ENCODE peak calls at places on chromosomes 2 and 18, in five cellular contexts. W is heart right ventricle, N is OCI-LY7, P is heart left ventricle, A is fibroblast of mammary gland. G is an unnamed sample.

GRCh38 chr2:239943991-239944441 is 81.1 kb downstream of the NDUFA10 start:
- DNase-seq in W (no peak), P (peak; percentile 30), A (no peak), N (no peak), G (no peak)

GRCh38 chr2:1591978-1592907 is 152.1 kb downstream of the PXDN start:
- DNase-seq in W (peak; percentile 76), P (peak; percentile 86), N (peak; percentile 13), A (peak; percentile 83), G (peak; percentile 97)

GRCh38 chr18:25544872-25545271 is 192.9 kb upstream of the ZNF521 start:
- DNase-seq in N (no peak), P (no peak), W (no peak), A (no peak), G (no peak)

GRCh38 chr2:95296036-95296435 is 1.1 kb upstream of the KCNIP3 start:
- DNase-seq in N (no peak), A (no peak), W (no peak), P (no peak), G (no peak)

GRCh38 chr2:205698556-205699282 is 16.4 kb downstream of the NRP2 start:
- DNase-seq in W (no peak), N (no peak), A (peak; percentile 72), P (no peak), G (peak; percentile 29)

GRCh38 chr2:231716641-231717280 is 8.4 kb downstream of the PTMA start:
- DNase-seq in A (peak; percentile 24), W (no peak), N (peak; percentile 20), P (no peak), G (peak; percentile 47)

GRCh38 chr2:235618039-235618438 is 124.2 kb downstream of the AGAP1 start:
- DNase-seq in W (no peak), A (peak; percentile 71), P (no peak), N (no peak), G (peak; percentile 69)

GRCh38 chr18:38956068-38956467 is 1390.5 kb upstream of the CELF4 start:
- DNase-seq in P (no peak), N (no peak), W (no peak), A (no peak), G (no peak)

GRCh38 chr2:8489751-8490150 is 192.1 kb upstream of the ID2 start:
- DNase-seq in A (no peak), N (no peak), W (no peak), P (no peak), G (no peak)

GRCh38 chr2:85802337-85803103 is 48.7 kb downstream of the ATOH8 start:
- DNase-seq in N (no peak), A (peak; percentile 30), P (no peak), W (no peak), G (no peak)

GRCh38 chr18:44826418-44827259 is 146.0 kb downstream of the SETBP1 start:
- DNase-seq in N (no peak), A (peak; percentile 96), W (no peak), P (no peak), G (peak; percentile 97)

GRCh38 chr18:3720818-3721545 is 271.0 kb downstream of the TGIF1 start:
- DNase-seq in W (no peak), N (peak; percentile 40), A (no peak), P (no peak), G (no peak)

GRCh38 chr2:156818944-156819343 is 382.8 kb downstream of the GPD2 start:
- DNase-seq in A (peak; percentile 84), N (no peak), P (no peak), W (no peak), G (peak; percentile 83)

GRCh38 chr2:178924817-178925216 is 117.6 kb upstream of the TTN start:
- DNase-seq in W (no peak), N (no peak), A (no peak), P (no peak), G (no peak)

DNA sequence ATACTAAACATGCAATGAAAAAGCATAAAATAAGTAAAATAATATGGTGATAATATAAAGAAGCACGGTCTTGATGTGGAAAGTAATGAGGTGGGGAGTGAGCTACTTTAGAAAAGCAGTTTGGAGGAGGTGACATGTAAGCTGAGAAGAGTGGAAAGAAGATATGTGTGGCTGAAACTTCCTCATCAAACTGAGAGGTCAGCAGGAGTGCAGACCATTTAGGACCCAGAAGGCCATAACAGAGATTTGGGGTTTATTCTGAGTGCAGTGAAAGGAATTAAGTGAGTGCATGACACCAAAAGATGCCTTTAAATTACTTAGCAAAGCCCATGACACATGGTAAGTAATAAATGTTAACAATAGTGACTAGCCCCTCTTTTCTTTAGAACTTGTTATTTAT is 24.4 kb upstream of the TMEM182 start:
- DNase-seq in P (no peak), A (no peak), W (no peak), N (no peak), G (no peak)
- H3K4me3 ChIP-seq in P (no peak overlapping the region), A (no peak overlapping the region), W (peak overlapping the region; percentile 76), N (peak overlapping the region; percentile 88), G (peak overlapping the region; percentile 76)

GRCh38 chr2:185583058-185583816 is 155.4 kb upstream of the FSIP2 start:
- DNase-seq in W (no peak), A (peak; percentile 34), P (no peak), N (no peak), G (peak; percentile 0)
- TF ChIP-seq CTCF in W (no peak), A (no peak), P (no peak), N (no peak), G (no peak)

GRCh38 chr2:233989221-233989620 is 61.3 kb upstream of the SPP2 start:
- DNase-seq in N (no peak), P (no peak), W (no peak), A (no peak), G (no peak)
- H3K4me3 ChIP-seq in N (no peak overlapping the region), P (no peak overlapping the region), W (no peak overlapping the region), A (no peak overlapping the region), G (no peak overlapping the region)

GRCh38 chr2:181404472-181404871 is 52.7 kb upstream of the ITGA4 start:
- DNase-seq in W (no peak), P (no peak), A (no peak), N (peak; percentile 38), G (no peak)
- TF ChIP-seq CTCF in W (no peak), P (no peak), A (no peak), N (peak; percentile 11), G (no peak)

DNA sequence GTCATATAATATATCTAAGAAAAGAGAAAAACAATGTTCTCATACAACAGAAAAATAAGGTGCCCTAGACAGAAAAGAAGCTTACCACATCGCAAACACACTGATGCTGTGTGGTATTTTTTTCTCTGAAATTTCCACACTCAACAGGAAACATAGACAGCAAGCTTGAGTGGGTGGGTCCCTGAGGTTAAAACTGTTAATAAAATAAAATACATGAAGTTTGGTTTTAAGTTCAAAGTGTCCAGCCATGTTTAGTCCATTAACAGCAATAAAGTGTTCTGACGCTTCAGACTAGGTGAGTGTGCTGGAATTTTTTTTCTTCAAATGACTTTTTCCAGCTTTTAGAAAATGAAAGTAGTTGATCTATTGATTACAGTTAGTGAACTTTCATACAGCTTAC is 83.3 kb upstream of the EPB41L5 start:
- DNase-seq in W (no peak), N (no peak), P (no peak), A (no peak), G (peak; percentile 1)
- H3K4me3 ChIP-seq in W (no peak overlapping the region), N (no peak overlapping the region), P (no peak overlapping the region), A (no peak overlapping the region), G (no peak overlapping the region)

DNA sequence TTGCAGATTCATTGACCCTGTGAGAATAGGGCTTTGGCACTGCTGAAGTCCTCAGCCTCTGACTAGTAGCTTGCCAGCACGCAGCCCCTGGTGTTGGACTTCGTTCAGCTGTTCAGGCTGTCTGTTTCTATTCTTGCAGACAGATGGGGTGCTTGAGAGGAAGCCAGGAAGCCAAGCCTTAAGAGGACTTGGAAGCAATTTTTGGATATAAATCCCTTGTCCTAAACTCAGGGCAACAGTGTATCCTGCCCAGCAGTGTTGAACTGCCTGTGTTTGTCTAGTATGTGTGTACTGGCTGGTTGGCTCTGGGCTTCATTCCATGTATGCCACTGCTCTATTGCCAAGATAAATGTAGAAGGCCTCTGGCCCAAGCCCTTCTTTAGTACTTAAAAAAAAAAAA is 108.6 kb downstream of the COMMD1 start:
- DNase-seq in W (peak; percentile 62), A (peak; percentile 74), N (peak; percentile 34), P (peak; percentile 74), G (peak; percentile 76)
- TF ChIP-seq CTCF in W (peak; percentile 41), A (peak; percentile 32), N (no peak), P (peak; percentile 51), G (peak; percentile 49)

GRCh38 chr2:148508878-148509702 is 135.5 kb upstream of the EPC2 start:
- DNase-seq in W (peak; percentile 79), P (peak; percentile 85), N (peak; percentile 80), A (peak; percentile 81), G (peak; percentile 86)
- H3K4me3 ChIP-seq in W (peak overlapping the region; percentile 46), P (no peak overlapping the region), N (peak overlapping the region; percentile 26), A (peak overlapping the region; percentile 46), G (peak overlapping the region; percentile 44)

GRCh38 chr18:49206717-49207116 is 253.7 kb downstream of the DYM start:
- DNase-seq in P (no peak), N (peak; percentile 16), W (no peak), A (no peak), G (peak; percentile 35)
- TF ChIP-seq CTCF in P (no peak), N (no peak), W (no peak), A (no peak), G (peak; percentile 31)

GRCh38 chr2:47569658-47570398 is 166.9 kb downstream of the MSH2 start:
- DNase-seq in P (no peak), W (no peak), N (no peak), A (peak; percentile 6), G (peak; percentile 17)
- H3K4me3 ChIP-seq in P (no peak overlapping the region), W (peak overlapping the region; percentile 13), N (no peak overlapping the region), A (no peak overlapping the region), G (no peak overlapping the region)

GRCh38 chr2:63840081-63840784 is 1.5 kb upstream of the UGP2 start:
- DNase-seq in A (no peak), N (peak; percentile 86), W (no peak), P (no peak), G (no peak)

GRCh38 chr2:63840785-63841253 is 877 bp upstream of the UGP2 start:
- DNase-seq in A (peak; percentile 97), P (peak; percentile 99), W (peak; percentile 99), N (peak; percentile 100), G (peak; percentile 98)

GRCh38 chr2:63842149-63843061 is 709 bp downstream of the UGP2 start:
- DNase-seq in A (peak; percentile 81), P (no peak), W (peak; percentile 13), N (peak; percentile 31), G (peak; percentile 80)

GRCh38 chr2:63843093-63843492 is 1.4 kb downstream of the UGP2 start:
- DNase-seq in A (no peak), P (no peak), N (no peak), W (no peak), G (no peak)

GRCh38 chr2:63841254-63842022 is at the start of gene UGP2:
- DNase-seq in N (peak; percentile 92), P (peak; percentile 94), W (peak; percentile 90), A (peak; percentile 95), G (peak; percentile 95)
- TF ChIP-seq CTCF in N (peak; percentile 55), P (peak; percentile 23), W (peak; percentile 15), A (peak; percentile 19), G (peak; percentile 23)